ENCODE peak calls at places on chromosome 12, in six cellular contexts. K is body of pancreas, V is stomach, C is A549, O is IMR-90, N is uterus. I is an unnamed sample.

GRCh38 chr12:76035045-76035444 is 3.5 kb upstream of the PHLDA1 start:
- DNase-seq in K (no peak), V (no peak), C (no peak), O (no peak), N (no peak), I (no peak)

GRCh38 chr12:85784096-85784720 is 52.0 kb downstream of the RASSF9 start:
- DNase-seq in K (no peak), V (no peak), C (no peak), O (no peak), N (no peak), I (no peak)

GRCh38 chr12:65720136-65720535 is 104.1 kb upstream of the HMGA2 start:
- DNase-seq in K (no peak), V (no peak), C (no peak), O (peak; percentile 42), N (no peak), I (no peak)

GRCh38 chr12:32603858-32604257 is 75.2 kb upstream of the DNM1L start:
- DNase-seq in K (no peak), V (no peak), C (no peak), O (peak; percentile 51), N (no peak), I (no peak)

GRCh38 chr12:85733441-85733840 is 102.8 kb downstream of the RASSF9 start:
- DNase-seq in K (no peak), V (no peak), C (no peak), O (peak; percentile 10), N (no peak), I (no peak)

GRCh38 chr12:58969227-58969626 is 48.9 kb upstream of the LRIG3 start:
- DNase-seq in K (no peak), V (no peak), C (no peak), O (no peak), N (no peak), I (no peak)

GRCh38 chr12:54398995-54399793 is 14.7 kb upstream of the ZNF385A start:
- DNase-seq in K (peak; percentile 89), V (peak; percentile 87), C (peak; percentile 96), O (peak; percentile 78), N (peak; percentile 89), I (peak; percentile 85)

GRCh38 chr12:130303781-130304180 is 33.9 kb upstream of the PIWIL1 start:
- DNase-seq in K (no peak), V (no peak), C (no peak), O (no peak), N (no peak), I (no peak)

GRCh38 chr12:6493580-6494350 is at the start of gene NCAPD2:
- DNase-seq in K (peak; percentile 95), V (peak; percentile 95), C (peak; percentile 90), O (peak; percentile 93), N (peak; percentile 93), I (peak; percentile 96)

GRCh38 chr12:32322354-32322753 is 77.0 kb upstream of the FGD4 start:
- DNase-seq in K (peak; percentile 16), V (no peak), C (no peak), O (no peak), N (no peak), I (no peak)

GRCh38 chr12:121718653-121719239 is 6.2 kb downstream of the TMEM120B start:
- DNase-seq in K (no peak), V (no peak), C (no peak), O (no peak), N (no peak), I (no peak)

GRCh38 chr12:27966870-27967269 is 5.7 kb downstream of the PTHLH start:
- DNase-seq in K (no peak), V (no peak), C (peak; percentile 80), O (peak; percentile 99), N (no peak), I (no peak)

GRCh38 chr12:53757095-53757770 is 5.5 kb upstream of the CISTR start:
- DNase-seq in K (peak; percentile 89), V (peak; percentile 85), C (peak; percentile 86), O (peak; percentile 55), N (peak; percentile 70), I (peak; percentile 82)

GRCh38 chr12:50545783-50546182 is 41.0 kb downstream of the DIP2B start:
- DNase-seq in K (no peak), V (no peak), C (no peak), O (no peak), N (no peak), I (peak; percentile 66)

GRCh38 chr12:111761099-111761498 is 5.6 kb upstream of the ALDH2 start:
- DNase-seq in K (no peak), V (no peak), C (no peak), O (no peak), N (no peak), I (peak; percentile 51)

GRCh38 chr12:59067068-59067467 is 146.8 kb upstream of the LRIG3 start:
- DNase-seq in K (no peak), V (no peak), C (no peak), O (peak; percentile 81), N (no peak), I (no peak)

GRCh38 chr12:67921286-67921685 is 68.0 kb upstream of the IFNG-AS1 start:
- DNase-seq in K (peak; percentile 28), V (no peak), C (no peak), O (no peak), N (no peak), I (no peak)

GRCh38 chr12:30807695-30808034 is 52.9 kb upstream of the CAPRIN2 start:
- DNase-seq in K (no peak), V (no peak), C (no peak), O (no peak), N (no peak), I (no peak)

GRCh38 chr12:77102691-77103090 is 37.3 kb upstream of the E2F7 start:
- DNase-seq in K (no peak), V (no peak), C (no peak), O (peak; percentile 79), N (no peak), I (no peak)

GRCh38 chr12:91180577-91180976 is 2.0 kb downstream of the DCN start:
- DNase-seq in K (no peak), V (no peak), C (no peak), O (peak; percentile 78), N (no peak), I (no peak)
- H3K27ac ChIP-seq in K (no peak overlapping the region), V (no peak overlapping the region), C (no peak overlapping the region), O (peak overlapping the region; percentile 99), N (peak overlapping the region; percentile 87), I (peak overlapping the region; percentile 77)

DNA sequence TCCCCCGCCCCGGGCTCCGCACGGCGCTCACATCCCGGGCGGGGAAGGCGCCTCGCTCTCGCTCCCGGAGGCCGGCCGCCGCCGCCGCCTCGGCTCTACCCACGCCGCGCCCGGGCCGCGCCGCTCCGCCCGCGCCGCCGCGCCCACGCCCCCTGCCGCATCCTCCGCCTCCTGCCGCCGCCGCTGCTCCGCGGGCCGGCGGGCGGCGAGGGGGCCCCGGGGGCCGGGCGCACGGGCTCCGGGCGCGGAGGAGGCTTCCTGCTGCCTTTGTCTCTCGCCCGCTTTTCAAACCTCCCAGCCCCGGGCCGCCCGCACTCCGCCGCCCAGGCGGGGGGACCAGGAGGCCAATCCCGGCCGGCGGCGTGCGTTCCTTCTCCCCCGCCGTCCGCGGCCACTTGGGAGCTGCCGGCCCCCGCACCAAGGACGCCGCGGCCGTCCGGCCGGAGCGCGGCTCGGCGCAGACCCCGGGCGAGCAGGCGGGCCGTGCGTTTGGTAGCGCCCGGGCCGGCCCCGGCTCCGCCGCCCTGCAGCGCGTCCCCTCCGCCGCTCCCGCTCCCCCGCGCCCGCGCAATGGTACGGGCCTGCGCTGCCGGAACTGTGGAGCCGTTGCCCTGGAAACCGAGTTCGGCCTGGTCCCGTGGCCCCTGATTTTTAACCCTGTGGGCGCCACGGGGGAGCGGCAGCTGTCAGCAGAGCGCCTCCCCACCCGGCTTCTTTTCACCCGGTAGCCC is at the start of gene FBXL14:
- DNase-seq in K (peak; percentile 92), V (peak; percentile 90), C (peak; percentile 76), O (peak; percentile 79), N (peak; percentile 89), I (peak; percentile 92)
- TF ChIP-seq POLR2A in K (no peak), V (no peak), C (peak; percentile 65), O (no peak), N (peak; percentile 65), I (peak; percentile 31)

DNA sequence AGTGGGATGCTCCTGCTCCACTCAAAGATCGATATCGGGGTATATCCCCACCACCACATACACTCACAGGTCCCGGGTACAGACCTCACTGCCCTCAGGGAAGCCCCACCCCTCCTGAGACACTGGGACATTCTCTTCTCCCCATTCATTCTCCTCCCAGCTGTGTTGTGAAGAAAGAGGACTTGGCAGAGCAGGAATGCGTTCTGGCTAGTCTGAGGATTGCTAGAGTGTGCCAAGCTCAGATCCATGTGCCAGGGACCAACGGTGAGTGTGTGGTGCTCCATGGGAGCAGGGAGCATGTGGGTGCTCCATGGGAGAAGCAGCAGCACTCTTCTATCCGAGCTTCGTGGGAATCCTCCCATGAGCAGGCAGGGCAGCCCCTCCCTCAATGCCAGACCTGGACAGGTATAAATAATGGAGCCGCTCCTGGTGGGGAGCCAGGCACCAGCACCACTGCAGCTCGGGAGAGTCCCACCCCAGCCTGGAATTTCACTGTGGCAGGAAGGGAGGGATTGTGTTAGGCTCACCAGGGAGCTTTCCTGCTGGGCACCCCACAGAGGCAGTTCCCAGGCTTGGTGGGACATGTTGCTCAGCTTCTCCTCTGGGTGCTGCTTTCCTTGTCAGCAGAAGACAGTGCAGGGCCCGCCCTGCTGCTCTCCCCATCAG is 2.3 kb upstream of the KRT5 start:
- DNase-seq in K (peak; percentile 53), V (no peak), C (no peak), O (no peak), N (no peak), I (no peak)
- H3K27ac ChIP-seq in K (peak overlapping the region; percentile 68), V (no peak overlapping the region), C (peak overlapping the region; percentile 4), O (no peak overlapping the region), N (no peak overlapping the region), I (no peak overlapping the region)

GRCh38 chr12:19129486-19130223 is at the start of gene PLEKHA5:
- DNase-seq in K (peak; percentile 83), V (peak; percentile 79), C (peak; percentile 48), O (peak; percentile 64), N (peak; percentile 76), I (peak; percentile 75)
- TF ChIP-seq POLR2A in K (peak; percentile 24), V (no peak), C (peak; percentile 26), O (no peak), N (peak; percentile 62), I (peak; percentile 18)

I was measured in transverse colon.